ENCODE peak calls at places on chromosomes 1 and 21, in nine cellular contexts. One of them, this sample, is unnamed.

GRCh38 chr1:22340873-22341272 is 110.8 kb upstream of the ZBTB40 start:
- DNase-seq in endothelial cell of umbilical vein: no peak
- DNase-seq in ovary: no peak
- DNase-seq in HCT116: no peak
- DNase-seq in K562: no peak
- DNase-seq in sigmoid colon: no peak
- DNase-seq in A549: no peak
- DNase-seq in IMR-90: no peak
- DNase-seq in breast epithelium: no peak
- DNase-seq in this sample: no peak

GRCh38 chr21:45317401-45318145 is 29.9 kb upstream of the POFUT2 start:
- DNase-seq in endothelial cell of umbilical vein: peak
- DNase-seq in ovary: peak
- DNase-seq in HCT116: peak
- DNase-seq in K562: no peak
- DNase-seq in sigmoid colon: peak
- DNase-seq in A549: no peak
- DNase-seq in IMR-90: peak
- DNase-seq in breast epithelium: peak
- DNase-seq in this sample: no peak

GRCh38 chr1:91406773-91407389 is 2.2 kb upstream of the HFM1 start:
- DNase-seq in endothelial cell of umbilical vein: no peak
- DNase-seq in ovary: no peak
- DNase-seq in HCT116: no peak
- DNase-seq in K562: peak
- DNase-seq in sigmoid colon: no peak
- DNase-seq in A549: no peak
- DNase-seq in IMR-90: no peak
- DNase-seq in breast epithelium: no peak
- DNase-seq in this sample: no peak

GRCh38 chr1:43293896-43294760 is 6.7 kb upstream of the TIE1 start:
- DNase-seq in endothelial cell of umbilical vein: peak
- DNase-seq in ovary: no peak
- DNase-seq in HCT116: no peak
- DNase-seq in K562: no peak
- DNase-seq in sigmoid colon: no peak
- DNase-seq in A549: no peak
- DNase-seq in IMR-90: peak
- DNase-seq in breast epithelium: no peak
- DNase-seq in this sample: peak

GRCh38 chr1:158020877-158021630 is 27.6 kb downstream of the KIRREL1 start:
- DNase-seq in endothelial cell of umbilical vein: no peak
- DNase-seq in ovary: no peak
- DNase-seq in HCT116: no peak
- DNase-seq in K562: no peak
- DNase-seq in sigmoid colon: no peak
- DNase-seq in A549: no peak
- DNase-seq in IMR-90: no peak
- DNase-seq in breast epithelium: no peak
- DNase-seq in this sample: no peak

GRCh38 chr1:40845895-40846294 is 16.3 kb downstream of the CITED4 start:
- DNase-seq in endothelial cell of umbilical vein: no peak
- DNase-seq in ovary: no peak
- DNase-seq in HCT116: no peak
- DNase-seq in K562: no peak
- DNase-seq in sigmoid colon: no peak
- DNase-seq in A549: no peak
- DNase-seq in IMR-90: no peak
- DNase-seq in breast epithelium: no peak
- DNase-seq in this sample: no peak

GRCh38 chr1:181166377-181167196 is 78.1 kb downstream of the IER5 start:
- DNase-seq in endothelial cell of umbilical vein: peak
- DNase-seq in ovary: peak
- DNase-seq in HCT116: peak
- DNase-seq in K562: peak
- DNase-seq in sigmoid colon: peak
- DNase-seq in A549: peak
- DNase-seq in IMR-90: peak
- DNase-seq in breast epithelium: no peak
- DNase-seq in this sample: peak

GRCh38 chr1:205517763-205518162 is 13.3 kb downstream of the CDK18 start:
- DNase-seq in endothelial cell of umbilical vein: no peak
- DNase-seq in ovary: no peak
- DNase-seq in HCT116: no peak
- DNase-seq in K562: no peak
- DNase-seq in sigmoid colon: no peak
- DNase-seq in A549: no peak
- DNase-seq in IMR-90: no peak
- DNase-seq in breast epithelium: no peak
- DNase-seq in this sample: no peak

GRCh38 chr1:229844675-229845074 is 218.6 kb downstream of the URB2 start:
- DNase-seq in endothelial cell of umbilical vein: no peak
- DNase-seq in ovary: no peak
- DNase-seq in HCT116: no peak
- DNase-seq in K562: no peak
- DNase-seq in sigmoid colon: no peak
- DNase-seq in A549: no peak
- DNase-seq in IMR-90: no peak
- DNase-seq in breast epithelium: no peak
- DNase-seq in this sample: no peak

GRCh38 chr1:207820568-207821463 is 69.0 kb downstream of the CD46 start:
- DNase-seq in endothelial cell of umbilical vein: no peak
- DNase-seq in ovary: peak
- DNase-seq in HCT116: no peak
- DNase-seq in K562: no peak
- DNase-seq in sigmoid colon: peak
- DNase-seq in A549: no peak
- DNase-seq in IMR-90: no peak
- DNase-seq in breast epithelium: no peak
- DNase-seq in this sample: no peak

GRCh38 chr1:206897175-206897574 is at the start of gene IL24:
- DNase-seq in endothelial cell of umbilical vein: no peak
- DNase-seq in ovary: no peak
- DNase-seq in HCT116: no peak
- DNase-seq in K562: no peak
- DNase-seq in sigmoid colon: no peak
- DNase-seq in A549: no peak
- DNase-seq in IMR-90: no peak
- DNase-seq in breast epithelium: no peak
- DNase-seq in this sample: no peak

GRCh38 chr1:240094043-240094722 is 2.5 kb downstream of the FMN2 start:
- DNase-seq in endothelial cell of umbilical vein: no peak
- DNase-seq in ovary: no peak
- DNase-seq in HCT116: no peak
- DNase-seq in K562: no peak
- DNase-seq in sigmoid colon: no peak
- DNase-seq in A549: no peak
- DNase-seq in IMR-90: no peak
- DNase-seq in breast epithelium: no peak
- DNase-seq in this sample: no peak

GRCh38 chr1:28887835-28888682 is 26.3 kb upstream of the EPB41 start:
- DNase-seq in endothelial cell of umbilical vein: peak
- DNase-seq in ovary: peak
- DNase-seq in HCT116: no peak
- DNase-seq in K562: peak
- DNase-seq in sigmoid colon: peak
- DNase-seq in A549: no peak
- DNase-seq in IMR-90: no peak
- DNase-seq in breast epithelium: no peak
- DNase-seq in this sample: no peak

GRCh38 chr1:50667272-50667671 is 244.0 kb upstream of the DMRTA2 start:
- DNase-seq in endothelial cell of umbilical vein: peak
- DNase-seq in ovary: no peak
- DNase-seq in HCT116: no peak
- DNase-seq in K562: no peak
- DNase-seq in sigmoid colon: no peak
- DNase-seq in A549: no peak
- DNase-seq in IMR-90: no peak
- DNase-seq in breast epithelium: no peak
- DNase-seq in this sample: no peak

GRCh38 chr1:106879538-106879937 is 176.9 kb upstream of the PRMT6 start:
- DNase-seq in endothelial cell of umbilical vein: no peak
- DNase-seq in ovary: no peak
- DNase-seq in HCT116: no peak
- DNase-seq in K562: no peak
- DNase-seq in sigmoid colon: peak
- DNase-seq in A549: no peak
- DNase-seq in IMR-90: no peak
- DNase-seq in breast epithelium: no peak
- DNase-seq in this sample: peak

GRCh38 chr1:60978421-60979357 is 103.7 kb upstream of the NFIA start:
- DNase-seq in endothelial cell of umbilical vein: peak
- DNase-seq in ovary: no peak
- DNase-seq in HCT116: no peak
- DNase-seq in K562: peak
- DNase-seq in sigmoid colon: no peak
- DNase-seq in A549: peak
- DNase-seq in IMR-90: peak
- DNase-seq in breast epithelium: no peak
- DNase-seq in this sample: no peak

GRCh38 chr21:25907573-25908275 is 173.0 kb downstream of the GABPA start:
- DNase-seq in endothelial cell of umbilical vein: peak
- DNase-seq in ovary: no peak
- DNase-seq in HCT116: no peak
- DNase-seq in K562: no peak
- DNase-seq in sigmoid colon: no peak
- DNase-seq in A549: no peak
- DNase-seq in IMR-90: no peak
- DNase-seq in breast epithelium: no peak
- DNase-seq in this sample: no peak

DNA sequence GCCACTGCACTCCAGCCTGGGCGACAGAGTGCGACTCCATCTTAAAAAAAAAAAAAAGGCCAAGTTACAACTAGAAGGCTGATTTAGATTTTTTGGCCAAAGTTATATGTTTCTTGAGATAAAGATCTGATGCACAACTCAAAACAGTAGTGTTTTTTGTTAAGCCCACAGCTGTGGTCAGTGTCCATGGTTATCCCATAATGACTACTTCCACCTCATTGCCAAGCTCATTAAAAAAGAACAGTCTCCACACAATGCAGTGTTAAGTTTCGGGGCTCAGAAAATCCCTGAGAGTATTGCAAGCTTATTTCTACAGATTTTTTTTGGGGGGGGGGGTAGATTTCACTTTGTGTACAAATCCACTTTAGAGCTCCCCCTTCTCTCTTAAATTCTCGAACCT is 120.5 kb downstream of the RUNX1 start:
- DNase-seq in endothelial cell of umbilical vein: no peak
- DNase-seq in ovary: no peak
- DNase-seq in HCT116: no peak
- DNase-seq in K562: no peak
- DNase-seq in sigmoid colon: no peak
- DNase-seq in A549: no peak
- DNase-seq in IMR-90: no peak
- DNase-seq in breast epithelium: no peak
- DNase-seq in this sample: no peak
- TF ChIP-seq POLR2A in endothelial cell of umbilical vein: no peak
- TF ChIP-seq POLR2A in ovary: no peak
- TF ChIP-seq POLR2A in HCT116: no peak
- TF ChIP-seq POLR2A in K562: no peak
- TF ChIP-seq POLR2A in sigmoid colon: no peak
- TF ChIP-seq POLR2A in A549: no peak
- TF ChIP-seq POLR2A in IMR-90: no peak
- TF ChIP-seq POLR2A in breast epithelium: no peak
- TF ChIP-seq POLR2A in this sample: no peak

DNA sequence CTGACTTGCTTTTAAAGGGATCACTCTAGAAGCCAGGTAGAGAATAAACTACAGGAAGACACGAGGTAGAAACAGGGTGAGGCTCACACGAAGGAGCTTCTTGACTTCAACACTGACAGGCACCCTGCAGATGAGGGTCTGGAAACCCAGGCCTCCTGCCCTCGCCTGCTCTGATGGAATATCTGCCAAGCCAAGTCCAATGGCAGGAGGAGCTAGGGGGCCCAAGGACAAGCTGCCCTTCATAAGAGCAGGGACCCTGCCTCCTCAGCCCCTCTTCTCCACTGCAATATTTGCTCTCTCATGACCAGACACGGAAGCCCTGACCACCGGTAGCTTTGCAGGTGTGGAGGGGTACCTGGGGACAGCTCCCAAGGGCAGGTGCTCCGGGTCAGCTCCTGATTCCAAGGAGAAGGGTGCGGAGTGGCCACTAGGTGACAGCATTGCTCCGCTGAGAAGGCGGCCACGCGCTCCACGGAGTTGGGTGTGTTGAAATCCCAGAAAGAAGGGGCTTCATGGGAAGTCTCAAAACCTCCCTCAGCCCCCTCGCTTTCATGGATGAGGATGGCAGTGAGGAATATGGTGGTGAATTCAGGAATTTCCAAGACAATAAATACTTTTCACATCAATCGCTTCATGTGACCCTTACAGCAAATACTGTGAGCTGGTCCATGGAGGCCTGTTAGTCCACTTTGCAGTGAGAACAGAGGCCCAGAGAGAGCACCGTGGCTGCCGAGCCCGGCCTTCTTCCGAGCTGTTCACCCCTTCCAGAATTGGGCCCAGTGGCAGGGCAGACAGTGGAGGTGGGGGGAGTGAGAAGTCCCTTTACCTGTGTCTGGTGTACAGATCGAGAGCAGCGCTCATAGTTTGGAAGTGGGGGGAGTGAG is 33.2 kb upstream of the PAX7 start:
- DNase-seq in endothelial cell of umbilical vein: peak
- DNase-seq in ovary: peak
- DNase-seq in HCT116: no peak
- DNase-seq in K562: peak
- DNase-seq in sigmoid colon: peak
- DNase-seq in A549: peak
- DNase-seq in IMR-90: peak
- DNase-seq in breast epithelium: peak
- DNase-seq in this sample: no peak
- TF ChIP-seq CTCF in endothelial cell of umbilical vein: peak
- TF ChIP-seq CTCF in ovary: peak
- TF ChIP-seq CTCF in HCT116: peak
- TF ChIP-seq CTCF in K562: peak
- TF ChIP-seq CTCF in sigmoid colon: peak
- TF ChIP-seq CTCF in A549: peak
- TF ChIP-seq CTCF in IMR-90: peak
- TF ChIP-seq CTCF in breast epithelium: peak
- TF ChIP-seq CTCF in this sample: peak

GRCh38 chr1:26335774-26336476 is 18.0 kb downstream of the CRYBG2 start:
- DNase-seq in endothelial cell of umbilical vein: no peak
- DNase-seq in ovary: no peak
- DNase-seq in HCT116: no peak
- DNase-seq in K562: no peak
- DNase-seq in sigmoid colon: no peak
- DNase-seq in A549: no peak
- DNase-seq in IMR-90: no peak
- DNase-seq in breast epithelium: no peak
- DNase-seq in this sample: no peak
- TF ChIP-seq POLR2A in endothelial cell of umbilical vein: no peak
- TF ChIP-seq POLR2A in ovary: no peak
- TF ChIP-seq POLR2A in HCT116: no peak
- TF ChIP-seq POLR2A in K562: no peak
- TF ChIP-seq POLR2A in sigmoid colon: no peak
- TF ChIP-seq POLR2A in A549: no peak
- TF ChIP-seq POLR2A in IMR-90: no peak
- TF ChIP-seq POLR2A in breast epithelium: no peak
- TF ChIP-seq POLR2A in this sample: no peak

DNA sequence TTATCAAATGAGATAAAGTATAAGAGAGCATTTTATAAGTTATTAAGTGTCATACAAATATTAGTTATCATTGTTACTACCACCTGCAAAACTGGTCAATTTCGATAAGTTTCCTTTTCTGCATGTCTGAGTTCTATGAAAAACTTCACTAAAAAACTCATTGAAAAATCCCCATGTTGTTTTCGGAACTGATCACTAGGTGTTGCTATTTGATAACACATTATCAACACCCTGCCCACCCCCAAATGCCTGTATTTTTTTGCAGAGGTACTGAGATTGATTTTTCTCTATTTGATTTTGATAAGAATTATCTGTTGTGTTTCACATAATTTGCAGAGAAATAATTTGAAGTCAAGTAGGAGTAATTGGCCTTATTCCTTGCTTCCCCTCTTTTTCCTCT is 22.1 kb upstream of the DISP1 start:
- DNase-seq in endothelial cell of umbilical vein: peak
- DNase-seq in ovary: no peak
- DNase-seq in HCT116: no peak
- DNase-seq in K562: no peak
- DNase-seq in sigmoid colon: no peak
- DNase-seq in A549: peak
- DNase-seq in IMR-90: peak
- DNase-seq in breast epithelium: no peak
- DNase-seq in this sample: no peak
- TF ChIP-seq CTCF in endothelial cell of umbilical vein: peak
- TF ChIP-seq CTCF in ovary: no peak
- TF ChIP-seq CTCF in HCT116: peak
- TF ChIP-seq CTCF in K562: peak
- TF ChIP-seq CTCF in sigmoid colon: peak
- TF ChIP-seq CTCF in A549: peak
- TF ChIP-seq CTCF in IMR-90: peak
- TF ChIP-seq CTCF in breast epithelium: peak
- TF ChIP-seq CTCF in this sample: no peak

This sample was measured in lower leg skin.